ENCODE peak calls at places on chromosomes 1 and 21, in nine cellular contexts. X is hepatocyte, I is SJSA1, U is iPS DF 6.9, W is astrocyte of the spinal cord, N is bronchial epithelial cell, D is right cardiac atrium, M is neural progenitor cell, G is OCI-LY7. H is an unnamed sample.

GRCh38 chr1:59242345-59242744 is 54.5 kb upstream of the FGGY start:
- DNase-seq in X (no peak), I (no peak), U (no peak), W (no peak), N (no peak), D (no peak), M (no peak), G (no peak), H (no peak)

GRCh38 chr1:60874703-60875102 is 207.7 kb upstream of the NFIA start:
- DNase-seq in X (peak), I (no peak), U (no peak), W (peak), N (peak), D (no peak), M (no peak), G (no peak), H (no peak)

GRCh38 chr1:1432951-1433803 is 2.3 kb upstream of the VWA1 start:
- DNase-seq in X (peak), I (peak), U (no peak), W (no peak), N (peak), D (peak), M (peak), G (no peak), H (no peak)

GRCh38 chr1:10428956-10429355 is 1.3 kb upstream of the CENPS start:
- DNase-seq in X (no peak), I (no peak), U (no peak), W (no peak), N (no peak), D (no peak), M (no peak), G (no peak), H (no peak)

GRCh38 chr21:29511076-29511475 is 212.4 kb downstream of the BACH1 start:
- DNase-seq in X (no peak), I (no peak), U (no peak), W (peak), N (no peak), D (no peak), M (no peak), G (no peak), H (no peak)

GRCh38 chr1:40861227-40862003 is 748 bp downstream of the CITED4 start:
- DNase-seq in X (peak), I (no peak), U (no peak), W (peak), N (no peak), D (peak), M (peak), G (no peak), H (no peak)

GRCh38 chr1:201721131-201722049 is 107.6 kb upstream of the IPO9 start:
- DNase-seq in X (peak), I (no peak), U (no peak), W (peak), N (no peak), D (no peak), M (no peak), G (no peak), H (no peak)

GRCh38 chr1:29575277-29575676 is 339.0 kb downstream of the PTPRU start:
- DNase-seq in X (no peak), I (no peak), U (no peak), W (no peak), N (peak), D (no peak), M (no peak), G (no peak), H (no peak)

GRCh38 chr1:84698151-84698651 is 7.9 kb upstream of the SSX2IP start:
- DNase-seq in X (peak), I (no peak), U (no peak), W (peak), N (peak), D (no peak), M (no peak), G (no peak), H (no peak)

GRCh38 chr21:46667191-46667734 is 31.8 kb downstream of the PRMT2 start:
- DNase-seq in X (no peak), I (no peak), U (no peak), W (peak), N (peak), D (no peak), M (peak), G (no peak), H (peak)

GRCh38 chr21:34509151-34509550 is 2.9 kb downstream of the KCNE1 start:
- DNase-seq in X (no peak), I (no peak), U (no peak), W (no peak), N (no peak), D (no peak), M (no peak), G (no peak), H (no peak)

GRCh38 chr21:45768741-45769049 is 125.2 kb downstream of the PCBP3 start:
- DNase-seq in X (no peak), I (no peak), U (no peak), W (no peak), N (no peak), D (no peak), M (peak), G (no peak), H (no peak)

GRCh38 chr1:74728736-74729135 is 4.1 kb downstream of the CRYZ start:
- DNase-seq in X (no peak), I (no peak), U (no peak), W (no peak), N (no peak), D (no peak), M (no peak), G (no peak), H (no peak)

GRCh38 chr1:3251099-3251809 is 182.3 kb downstream of the PRDM16 start:
- DNase-seq in X (peak), I (no peak), U (no peak), W (no peak), N (no peak), D (no peak), M (no peak), G (no peak), H (no peak)

GRCh38 chr1:15039017-15039648 is 114.4 kb upstream of the TMEM51 start:
- DNase-seq in X (no peak), I (no peak), U (no peak), W (no peak), N (no peak), D (no peak), M (no peak), G (no peak), H (no peak)

GRCh38 chr1:233614173-233614742 is 352 bp downstream of the KCNK1 start:
- DNase-seq in X (peak), I (no peak), U (no peak), W (peak), N (peak), D (peak), M (peak), G (no peak), H (peak)

GRCh38 chr21:34688145-34688544 is 19.4 kb downstream of the CLIC6 start:
- DNase-seq in X (no peak), I (no peak), U (no peak), W (peak), N (peak), D (peak), M (no peak), G (peak), H (no peak)

GRCh38 chr1:9996624-9997582 is at the start of gene RBP7:
- DNase-seq in X (peak), I (peak), U (no peak), W (no peak), N (peak), D (peak), M (peak), G (no peak), H (no peak)

GRCh38 chr21:39434950-39435349 is 10.6 kb downstream of the LCA5L start:
- DNase-seq in X (no peak), I (no peak), U (no peak), W (no peak), N (peak), D (no peak), M (no peak), G (no peak), H (no peak)

GRCh38 chr21:42133131-42133530 is 62.0 kb downstream of the UMODL1 start:
- DNase-seq in X (no peak), I (no peak), U (no peak), W (no peak), N (no peak), D (no peak), M (no peak), G (no peak), H (no peak)

GRCh38 chr1:194176212-194176611 is 989.8 kb upstream of the B3GALT2 start:
- DNase-seq in X (no peak), I (no peak), U (no peak), W (no peak), N (no peak), D (no peak), M (peak), G (no peak), H (peak)

GRCh38 chr1:29478046-29478791 is 241.9 kb downstream of the PTPRU start:
- DNase-seq in X (no peak), I (no peak), U (no peak), W (no peak), N (no peak), D (no peak), M (peak), G (no peak), H (no peak)

GRCh38 chr1:83055391-83056170 is 943.4 kb downstream of the TTLL7 start:
- DNase-seq in X (peak), I (no peak), U (no peak), W (no peak), N (peak), D (no peak), M (no peak), G (no peak), H (no peak)

GRCh38 chr21:27505516-27505915 is 538.6 kb upstream of the ADAMTS5 start:
- DNase-seq in X (no peak), I (no peak), U (no peak), W (peak), N (no peak), D (no peak), M (no peak), G (no peak), H (no peak)

GRCh38 chr21:35473496-35473895 is 424.4 kb upstream of the RUNX1 start:
- DNase-seq in X (no peak), I (no peak), U (no peak), W (no peak), N (no peak), D (no peak), M (no peak), G (no peak), H (no peak)

GRCh38 chr1:112638109-112638426 is 18.4 kb downstream of the CAPZA1 start:
- DNase-seq in X (no peak), I (no peak), U (no peak), W (no peak), N (peak), D (no peak), M (no peak), G (no peak), H (no peak)

GRCh38 chr1:155218854-155219591 is 10.5 kb downstream of the MTX1 start:
- DNase-seq in X (peak), I (no peak), U (no peak), W (peak), N (peak), D (no peak), M (peak), G (peak), H (no peak)

GRCh38 chr1:4960782-4961475 is 306.5 kb downstream of the AJAP1 start:
- DNase-seq in X (no peak), I (no peak), U (no peak), W (no peak), N (no peak), D (no peak), M (peak), G (no peak), H (no peak)

GRCh38 chr1:53196485-53197271 is at the start of gene CPT2:
- DNase-seq in X (peak), I (peak), U (peak), W (peak), N (peak), D (peak), M (peak), G (peak), H (peak)

GRCh38 chr1:12166834-12167492 is at the start of gene TNFRSF1B:
- DNase-seq in X (peak), I (no peak), U (peak), W (no peak), N (no peak), D (peak), M (peak), G (no peak), H (no peak)

GRCh38 chr1:77283701-77284425 is 2.0 kb downstream of the AK5 start:
- DNase-seq in X (no peak), I (no peak), U (no peak), W (no peak), N (no peak), D (no peak), M (no peak), G (no peak), H (no peak)

GRCh38 chr1:16017076-16017460 is 775 bp downstream of the HSPB7 start:
- DNase-seq in X (no peak), I (no peak), U (no peak), W (no peak), N (no peak), D (no peak), M (no peak), G (no peak), H (no peak)

GRCh38 chr1:111904478-111905218 is 84.8 kb downstream of the KCND3 start:
- DNase-seq in X (no peak), I (no peak), U (peak), W (no peak), N (peak), D (peak), M (peak), G (no peak), H (no peak)

GRCh38 chr1:67019600-67020136 is 34.3 kb downstream of the SLC35D1 start:
- DNase-seq in X (no peak), I (no peak), U (peak), W (peak), N (peak), D (no peak), M (no peak), G (no peak), H (peak)

GRCh38 chr1:47805826-47806450 is 191.2 kb downstream of the TRABD2B start:
- DNase-seq in X (peak), I (no peak), U (no peak), W (no peak), N (no peak), D (no peak), M (no peak), G (no peak), H (no peak)

GRCh38 chr1:33460947-33461629 is 11.4 kb upstream of the ZSCAN20 start:
- DNase-seq in X (no peak), I (no peak), U (no peak), W (no peak), N (no peak), D (peak), M (no peak), G (peak), H (no peak)
- H3K4me3 ChIP-seq in X (no peak), I (no peak), U (no peak), W (no peak), N (no peak), D (no peak), M (no peak), G (peak), H (no peak)

DNA sequence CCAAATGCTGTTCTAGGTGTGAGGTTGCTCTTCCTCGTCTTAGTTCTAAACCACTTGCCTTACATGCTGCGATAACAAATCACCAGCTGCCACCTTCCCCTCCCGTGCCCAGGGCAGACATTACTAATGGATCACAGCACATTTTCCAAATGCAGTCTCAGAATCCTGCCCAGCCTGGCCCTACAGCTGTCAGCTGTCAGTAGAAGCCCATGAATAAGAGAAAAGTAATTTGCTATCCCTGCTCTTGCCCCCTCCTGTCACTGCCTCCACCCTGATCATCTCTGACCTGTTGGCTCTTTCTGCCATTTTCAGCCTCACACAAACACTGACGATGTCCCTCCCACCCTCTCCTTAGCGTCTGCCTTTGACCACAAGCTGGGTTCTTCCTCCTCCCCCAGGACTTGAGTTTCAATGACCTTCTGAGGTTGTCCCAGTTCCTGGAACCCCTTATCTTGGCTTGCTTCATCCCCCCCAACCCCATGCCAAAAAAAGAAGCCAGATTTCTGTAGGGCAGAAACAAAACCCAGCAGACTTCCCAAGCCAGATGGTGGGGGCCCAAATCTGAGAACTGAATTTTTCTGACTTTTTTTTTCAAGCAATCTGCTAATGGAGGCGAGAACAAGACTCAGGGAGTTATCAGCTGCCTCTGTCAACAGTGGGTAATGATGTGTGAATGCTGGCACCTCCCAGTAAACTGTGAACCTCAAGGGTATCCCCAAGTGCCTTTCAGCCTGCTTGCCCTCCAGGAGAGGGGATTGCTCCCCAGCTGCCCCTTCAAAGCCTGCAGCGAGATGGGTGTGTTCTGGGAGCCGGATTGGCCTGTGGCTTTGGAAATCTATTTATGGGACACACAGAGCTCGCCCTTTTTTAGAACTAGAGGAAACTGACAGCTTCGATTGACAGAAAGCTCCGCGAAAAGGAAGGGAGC is 216.5 kb upstream of the VAMP3 start:
- DNase-seq in X (no peak), I (no peak), U (no peak), W (no peak), N (no peak), D (peak), M (no peak), G (no peak), H (no peak)
- H3K4me3 ChIP-seq in X (no peak), I (no peak), U (no peak), W (no peak), N (no peak), D (no peak), M (no peak), G (no peak), H (no peak)

GRCh38 chr1:35539824-35540261 is 17.4 kb downstream of the KIAA0319L start:
- DNase-seq in X (no peak), I (no peak), U (no peak), W (peak), N (no peak), D (no peak), M (no peak), G (no peak), H (no peak)

GRCh38 chr1:35536551-35537162 is 20.5 kb downstream of the KIAA0319L start:
- DNase-seq in X (no peak), I (no peak), U (no peak), W (no peak), N (no peak), D (no peak), M (no peak), G (no peak), H (no peak)

GRCh38 chr1:35535243-35535642 is 22.0 kb downstream of the KIAA0319L start:
- DNase-seq in X (no peak), I (no peak), U (no peak), W (no peak), N (no peak), D (no peak), M (no peak), G (no peak), H (peak)

GRCh38 chr1:35539073-35539823 is 18.0 kb downstream of the KIAA0319L start:
- DNase-seq in X (no peak), I (no peak), U (no peak), W (peak), N (peak), D (peak), M (no peak), G (no peak), H (no peak)

DNA sequence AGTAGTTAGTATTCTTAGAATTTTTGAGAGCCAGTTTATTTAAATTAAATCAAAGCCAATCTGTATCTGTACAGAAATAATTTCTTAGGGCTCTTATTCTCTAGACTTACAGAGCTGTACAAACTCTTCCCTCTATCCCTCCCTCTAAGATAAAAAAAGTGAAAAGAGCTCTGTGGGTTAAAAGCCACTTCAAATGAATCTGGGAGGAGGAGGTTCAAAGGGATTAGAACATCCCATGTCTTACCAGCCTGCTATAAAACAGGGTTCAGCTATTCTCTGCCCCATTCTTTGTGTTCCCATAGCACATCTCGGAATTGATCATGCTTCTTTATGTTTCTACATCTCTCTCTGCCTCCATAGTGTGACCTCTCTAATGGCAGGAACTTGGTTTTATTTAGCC is 19.4 kb downstream of the KIAA0319L start:
- DNase-seq in X (no peak), I (no peak), U (no peak), W (no peak), N (no peak), D (no peak), M (no peak), G (no peak), H (no peak)
- H3K4me3 ChIP-seq in X (no peak), I (no peak), U (no peak), W (no peak), N (no peak), D (no peak), M (no peak), G (no peak), H (no peak)

DNA sequence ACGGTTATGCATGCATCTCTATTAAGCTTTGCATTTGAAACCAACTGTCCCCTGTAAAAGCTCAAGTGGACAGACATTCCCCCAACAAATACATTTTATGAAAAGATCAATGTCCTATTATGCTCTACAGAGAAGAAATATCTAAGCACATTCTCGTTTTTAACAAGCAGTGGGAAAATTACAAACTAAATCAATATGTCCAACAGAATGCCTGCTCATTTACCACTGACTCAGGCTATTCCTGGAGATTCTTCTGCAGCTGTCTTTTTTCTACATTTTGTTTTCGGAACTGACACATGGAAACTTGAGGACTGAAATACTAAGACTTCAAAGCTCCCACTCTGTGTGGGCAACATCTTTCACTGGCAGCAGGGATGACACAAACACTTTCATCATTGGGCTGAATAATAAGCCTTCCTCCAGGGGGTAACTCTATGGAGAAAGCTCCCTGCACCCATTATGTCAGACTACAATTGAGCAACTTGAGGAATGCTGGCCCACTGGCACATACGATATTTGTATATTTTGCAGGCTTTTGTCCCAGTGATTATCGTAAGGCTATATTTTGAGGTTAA is 175.6 kb upstream of the NCAM2 start:
- DNase-seq in X (no peak), I (no peak), U (no peak), W (no peak), N (no peak), D (no peak), M (peak), G (no peak), H (peak)
- H3K4me3 ChIP-seq in X (no peak), I (no peak), U (no peak), W (no peak), N (no peak), D (no peak), M (peak), G (no peak), H (no peak)